ENCODE peak calls at places on chromosomes 4 and X, in six cellular contexts. Q is H7; R is Karpas-422; T is CD8-positive, alpha-beta T cell; L is breast epithelium; A is cardiac fibroblast. Z is an unnamed sample.
A peak's percentile ranks its signal among the peaks of the same experiment; 100 is the strongest.

GRCh38 chr4:166042510-166043055 is 169.5 kb downstream of the TLL1 start:
- DNase-seq in R (no peak), T (no peak), A (no peak), L (peak; percentile 20), Q (no peak), Z (no peak)

GRCh38 chr4:40990202-40990898 is 224.0 kb downstream of the APBB2 start:
- DNase-seq in L (no peak), Q (no peak), A (peak; percentile 98), R (no peak), T (no peak), Z (no peak)

GRCh38 chrX:16528620-16529019 is 121.3 kb upstream of the S100G start:
- DNase-seq in A (no peak), L (no peak), R (no peak), Q (no peak), T (peak; percentile 1), Z (peak; percentile 28)

GRCh38 chr4:121711263-121712000 is 14.7 kb upstream of the ANXA5 start:
- DNase-seq in L (peak; percentile 78), T (no peak), A (peak; percentile 97), R (no peak), Q (peak; percentile 74), Z (no peak)

GRCh38 chr4:14744346-14744745 is 257.9 kb upstream of the CPEB2 start:
- DNase-seq in A (no peak), T (no peak), Q (no peak), L (no peak), R (no peak), Z (no peak)

GRCh38 chr4:120636120-120636630 is 286.4 kb downstream of the PRDM5 start:
- DNase-seq in R (no peak), A (no peak), L (no peak), Q (no peak), T (no peak), Z (no peak)

GRCh38 chrX:32489125-32489524 is 722.2 kb downstream of the DMD start:
- DNase-seq in T (no peak), L (no peak), Q (no peak), R (no peak), A (no peak), Z (no peak)

GRCh38 chr4:110289601-110290100 is 91.2 kb upstream of the ELOVL6 start:
- DNase-seq in R (no peak), T (no peak), L (no peak), Q (no peak), A (no peak), Z (no peak)

GRCh38 chrX:20032201-20032600 is 41.3 kb upstream of the BCLAF3 start:
- DNase-seq in L (no peak), Q (no peak), T (no peak), A (no peak), R (no peak), Z (no peak)

GRCh38 chrX:67780694-67781109 is 236.9 kb downstream of the AR start:
- DNase-seq in L (no peak), Q (no peak), A (peak; percentile 97), R (no peak), T (no peak), Z (no peak)

GRCh38 chr4:42642136-42642797 is 14.6 kb downstream of the ATP8A1 start:
- DNase-seq in A (no peak), T (no peak), L (no peak), R (no peak), Q (no peak), Z (no peak)

GRCh38 chrX:124256209-124256608 is 76.3 kb upstream of the TEX13D start:
- DNase-seq in L (no peak), R (no peak), Q (no peak), T (no peak), A (no peak), Z (no peak)

GRCh38 chr4:88830576-88830975 is 132.9 kb upstream of the NAP1L5 start:
- DNase-seq in A (no peak), Q (no peak), L (no peak), R (no peak), T (no peak), Z (no peak)

GRCh38 chr4:148730766-148731165 is 288.6 kb upstream of the NR3C2 start:
- DNase-seq in A (no peak), Q (no peak), R (no peak), L (no peak), T (no peak), Z (no peak)

DNA sequence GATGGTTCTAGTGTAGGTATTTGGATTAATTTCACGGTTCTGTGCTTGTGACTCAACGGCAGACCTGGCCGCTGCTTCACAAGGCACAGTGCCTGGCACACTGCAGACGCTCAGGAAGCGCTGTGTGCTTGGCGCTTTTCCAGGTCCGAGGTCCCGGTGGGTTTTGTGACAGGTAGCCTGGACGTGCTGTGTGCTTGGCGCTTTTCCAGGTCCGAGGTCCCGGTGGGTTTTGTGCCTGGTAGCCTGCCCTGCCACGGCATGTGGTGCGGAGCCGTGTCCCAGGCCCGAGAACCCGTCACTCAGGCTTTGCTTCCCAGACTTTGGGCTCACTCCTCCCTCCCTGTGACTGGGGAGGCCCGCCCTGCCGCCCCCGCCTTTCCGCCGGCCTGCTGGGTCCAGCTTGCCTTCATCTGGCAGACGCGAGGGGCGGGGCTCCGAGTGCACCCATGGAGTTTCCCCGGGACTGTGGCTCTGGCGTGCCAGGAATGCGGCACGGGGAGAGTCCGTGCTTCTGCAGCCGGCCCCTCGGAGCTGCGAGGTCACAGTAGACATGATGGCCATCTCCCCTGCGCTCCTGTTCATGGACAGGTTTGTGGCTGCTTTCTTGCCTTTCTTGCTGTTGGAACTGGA is 44.2 kb downstream of the TBC1D14 start:
- DNase-seq in Q (peak; percentile 94), A (peak; percentile 76), T (no peak), R (no peak), L (peak; percentile 82), Z (no peak)
- H3K4me3 ChIP-seq in Q (no peak overlapping the region), A (no peak overlapping the region), T (no peak overlapping the region), R (no peak overlapping the region), L (peak overlapping the region; percentile 47), Z (no peak overlapping the region)

GRCh38 chr4:98997176-98997575 is 1.7 kb downstream of the METAP1 start:
- DNase-seq in A (no peak), T (no peak), R (no peak), L (no peak), Q (no peak), Z (no peak)
- H3K4me3 ChIP-seq in A (no peak overlapping the region), T (no peak overlapping the region), R (peak overlapping the region; percentile 90), L (peak overlapping the region; percentile 2), Q (no peak overlapping the region), Z (no peak overlapping the region)

DNA sequence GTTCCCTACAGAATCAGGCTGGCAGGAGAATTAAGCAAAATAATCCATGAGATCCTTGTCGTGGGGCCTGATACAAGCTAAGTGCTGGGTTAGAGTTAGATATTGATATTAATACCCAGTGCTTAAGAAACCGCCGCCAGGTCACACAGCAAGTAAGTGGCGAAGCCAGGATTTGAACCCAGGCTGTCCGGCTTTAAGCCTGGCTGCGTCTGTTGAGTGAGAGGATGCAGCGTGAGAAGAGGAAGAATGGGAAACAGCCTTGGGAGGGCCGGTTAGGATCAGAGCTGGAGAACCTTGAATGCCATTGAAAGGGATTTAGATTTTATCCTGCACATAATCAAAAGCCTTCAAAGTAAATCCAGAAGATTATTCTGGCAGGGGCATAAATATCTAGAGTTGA is 64.9 kb upstream of the HELT start:
- DNase-seq in L (no peak), Q (no peak), R (no peak), T (no peak), A (no peak), Z (no peak)
- H3K4me3 ChIP-seq in L (no peak overlapping the region), Q (no peak overlapping the region), R (no peak overlapping the region), T (no peak overlapping the region), A (no peak overlapping the region), Z (no peak overlapping the region)

GRCh38 chrX:150696264-150696789 is 3.1 kb downstream of the MTMR1 start:
- DNase-seq in L (no peak), Q (no peak), T (no peak), R (no peak), A (no peak), Z (no peak)
- H3K4me3 ChIP-seq in L (no peak overlapping the region), Q (no peak overlapping the region), T (no peak overlapping the region), R (no peak overlapping the region), A (no peak overlapping the region), Z (no peak overlapping the region)

GRCh38 chr4:158786155-158786581 is 17.3 kb downstream of the FNIP2 start:
- DNase-seq in R (no peak), L (no peak), A (peak; percentile 27), T (no peak), Q (no peak), Z (no peak)
- H3K4me3 ChIP-seq in R (no peak overlapping the region), L (no peak overlapping the region), A (no peak overlapping the region), T (no peak overlapping the region), Q (no peak overlapping the region), Z (no peak overlapping the region)

GRCh38 chr4:70737409-70737808 is 15.6 kb downstream of the RUFY3 start:
- DNase-seq in L (no peak), T (no peak), R (no peak), Q (no peak), A (no peak), Z (peak; percentile 49)

GRCh38 chr4:70743728-70744127 is 22.0 kb downstream of the RUFY3 start:
- DNase-seq in L (no peak), A (peak; percentile 43), T (no peak), Q (no peak), R (no peak), Z (no peak)

GRCh38 chr4:70746179-70746839 is 24.5 kb downstream of the RUFY3 start:
- DNase-seq in T (no peak), R (no peak), A (peak; percentile 91), L (no peak), Q (no peak), Z (no peak)

GRCh38 chr4:70739496-70740337 is 18.0 kb downstream of the RUFY3 start:
- DNase-seq in A (no peak), L (no peak), Q (no peak), T (no peak), R (no peak), Z (no peak)

DNA sequence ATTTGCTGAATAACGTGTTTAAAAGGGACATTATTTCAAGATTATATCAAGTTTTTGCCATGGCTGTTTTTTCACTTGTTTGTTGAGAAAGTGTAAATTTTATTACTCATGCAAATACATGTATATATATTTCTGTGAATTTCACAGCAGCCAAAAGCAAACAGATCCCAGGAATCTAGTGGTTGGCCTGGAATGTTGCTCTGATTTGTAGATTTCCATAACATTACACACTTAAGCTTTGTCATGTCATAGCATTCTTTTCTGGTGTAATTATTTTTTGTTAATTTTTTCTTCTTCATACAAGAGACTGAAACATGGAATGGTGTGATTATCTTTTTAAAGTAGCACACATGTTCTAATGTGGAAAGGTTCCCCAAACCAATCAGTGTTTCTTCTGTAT is 20.1 kb downstream of the RUFY3 start:
- DNase-seq in A (peak; percentile 31), R (no peak), L (no peak), T (no peak), Q (no peak), Z (no peak)
- H3K4me3 ChIP-seq in A (no peak overlapping the region), R (no peak overlapping the region), L (no peak overlapping the region), T (no peak overlapping the region), Q (no peak overlapping the region), Z (no peak overlapping the region)

GRCh38 chrX:40773188-40773587 is 37.8 kb upstream of the MED14 start:
- DNase-seq in R (no peak), L (no peak), Q (no peak), A (no peak), T (no peak), Z (no peak)
- H3K4me3 ChIP-seq in R (no peak overlapping the region), L (no peak overlapping the region), Q (no peak overlapping the region), A (no peak overlapping the region), T (no peak overlapping the region), Z (no peak overlapping the region)